ENCODE peak calls at places on chromosomes 3 and 15, in seven cellular contexts. One of them, this sample, is unnamed.

GRCh38 chr3:71103430-71103881 is 480.1 kb downstream of the FOXP1 start:
- DNase-seq in adrenal gland: no peak
- DNase-seq in GM12864: no peak
- DNase-seq in type B pancreatic cell: no peak
- DNase-seq in uterus: peak
- DNase-seq in HCT116: no peak
- DNase-seq in HFF-Myc: peak
- DNase-seq in this sample: peak

GRCh38 chr3:109098245-109098644 is 19.7 kb downstream of the MORC1 start:
- DNase-seq in adrenal gland: no peak
- DNase-seq in GM12864: no peak
- DNase-seq in type B pancreatic cell: no peak
- DNase-seq in uterus: no peak
- DNase-seq in HCT116: peak
- DNase-seq in HFF-Myc: no peak
- DNase-seq in this sample: peak

GRCh38 chr3:32401141-32401540 is 9.5 kb downstream of the CMTM7 start:
- DNase-seq in adrenal gland: no peak
- DNase-seq in GM12864: no peak
- DNase-seq in type B pancreatic cell: no peak
- DNase-seq in uterus: no peak
- DNase-seq in HCT116: no peak
- DNase-seq in HFF-Myc: no peak
- DNase-seq in this sample: no peak

GRCh38 chr15:72338148-72338547 is 18.2 kb upstream of the CELF6 start:
- DNase-seq in adrenal gland: no peak
- DNase-seq in GM12864: no peak
- DNase-seq in type B pancreatic cell: no peak
- DNase-seq in uterus: no peak
- DNase-seq in HCT116: no peak
- DNase-seq in HFF-Myc: no peak
- DNase-seq in this sample: no peak

GRCh38 chr3:59046839-59047238 is 3.0 kb downstream of the CFAP20DC start:
- DNase-seq in adrenal gland: no peak
- DNase-seq in GM12864: no peak
- DNase-seq in type B pancreatic cell: no peak
- DNase-seq in uterus: no peak
- DNase-seq in HCT116: no peak
- DNase-seq in HFF-Myc: no peak
- DNase-seq in this sample: no peak

GRCh38 chr3:10352146-10352911 is 31.4 kb upstream of the SEC13 start:
- DNase-seq in adrenal gland: no peak
- DNase-seq in GM12864: no peak
- DNase-seq in type B pancreatic cell: no peak
- DNase-seq in uterus: no peak
- DNase-seq in HCT116: no peak
- DNase-seq in HFF-Myc: no peak
- DNase-seq in this sample: peak

GRCh38 chr3:128427175-128427857 is 39.4 kb downstream of the DNAJB8 start:
- DNase-seq in adrenal gland: no peak
- DNase-seq in GM12864: no peak
- DNase-seq in type B pancreatic cell: no peak
- DNase-seq in uterus: no peak
- DNase-seq in HCT116: no peak
- DNase-seq in HFF-Myc: no peak
- DNase-seq in this sample: no peak

GRCh38 chr3:44966795-44967278 is 9.1 kb downstream of the ZDHHC3 start:
- DNase-seq in adrenal gland: no peak
- DNase-seq in GM12864: no peak
- DNase-seq in type B pancreatic cell: no peak
- DNase-seq in uterus: no peak
- DNase-seq in HCT116: peak
- DNase-seq in HFF-Myc: no peak
- DNase-seq in this sample: no peak

GRCh38 chr3:46923559-46924350 is 46.2 kb downstream of the PTH1R start:
- DNase-seq in adrenal gland: peak
- DNase-seq in GM12864: no peak
- DNase-seq in type B pancreatic cell: no peak
- DNase-seq in uterus: no peak
- DNase-seq in HCT116: no peak
- DNase-seq in HFF-Myc: no peak
- DNase-seq in this sample: peak

GRCh38 chr15:79028411-79028964 is 62.1 kb downstream of the RASGRF1 start:
- DNase-seq in adrenal gland: peak
- DNase-seq in GM12864: no peak
- DNase-seq in type B pancreatic cell: no peak
- DNase-seq in uterus: no peak
- DNase-seq in HCT116: peak
- DNase-seq in HFF-Myc: no peak
- DNase-seq in this sample: peak

GRCh38 chr3:188170461-188171459 is 16.8 kb downstream of the LPP start:
- DNase-seq in adrenal gland: no peak
- DNase-seq in GM12864: no peak
- DNase-seq in type B pancreatic cell: no peak
- DNase-seq in uterus: no peak
- DNase-seq in HCT116: no peak
- DNase-seq in HFF-Myc: no peak
- DNase-seq in this sample: no peak

GRCh38 chr15:39226169-39226964 is 354.5 kb upstream of the THBS1 start:
- DNase-seq in adrenal gland: no peak
- DNase-seq in GM12864: no peak
- DNase-seq in type B pancreatic cell: no peak
- DNase-seq in uterus: no peak
- DNase-seq in HCT116: no peak
- DNase-seq in HFF-Myc: no peak
- DNase-seq in this sample: no peak

GRCh38 chr3:124761935-124762334 is 31.7 kb downstream of the UMPS start:
- DNase-seq in adrenal gland: no peak
- DNase-seq in GM12864: no peak
- DNase-seq in type B pancreatic cell: no peak
- DNase-seq in uterus: no peak
- DNase-seq in HCT116: no peak
- DNase-seq in HFF-Myc: no peak
- DNase-seq in this sample: no peak

GRCh38 chr15:100690786-100691160 is 88.4 kb downstream of the ASB7 start:
- DNase-seq in adrenal gland: no peak
- DNase-seq in GM12864: no peak
- DNase-seq in type B pancreatic cell: no peak
- DNase-seq in uterus: no peak
- DNase-seq in HCT116: no peak
- DNase-seq in HFF-Myc: no peak
- DNase-seq in this sample: no peak

GRCh38 chr3:37712918-37713819 is 148.5 kb upstream of the CTDSPL start:
- DNase-seq in adrenal gland: peak
- DNase-seq in GM12864: no peak
- DNase-seq in type B pancreatic cell: no peak
- DNase-seq in uterus: peak
- DNase-seq in HCT116: no peak
- DNase-seq in HFF-Myc: no peak
- DNase-seq in this sample: peak

GRCh38 chr3:134353831-134354611 is 20.2 kb downstream of the AMOTL2 start:
- DNase-seq in adrenal gland: no peak
- DNase-seq in GM12864: no peak
- DNase-seq in type B pancreatic cell: no peak
- DNase-seq in uterus: no peak
- DNase-seq in HCT116: no peak
- DNase-seq in HFF-Myc: no peak
- DNase-seq in this sample: no peak

GRCh38 chr3:65996605-65997004 is 42.1 kb downstream of the MAGI1 start:
- DNase-seq in adrenal gland: no peak
- DNase-seq in GM12864: no peak
- DNase-seq in type B pancreatic cell: no peak
- DNase-seq in uterus: no peak
- DNase-seq in HCT116: peak
- DNase-seq in HFF-Myc: no peak
- DNase-seq in this sample: peak

GRCh38 chr15:80695911-80696651 is 971 bp downstream of the ABHD17C start:
- DNase-seq in adrenal gland: peak
- DNase-seq in GM12864: no peak
- DNase-seq in type B pancreatic cell: no peak
- DNase-seq in uterus: peak
- DNase-seq in HCT116: no peak
- DNase-seq in HFF-Myc: no peak
- DNase-seq in this sample: no peak
- TF ChIP-seq CTCF in adrenal gland: peak
- TF ChIP-seq CTCF in GM12864: peak
- TF ChIP-seq CTCF in type B pancreatic cell: peak
- TF ChIP-seq CTCF in uterus: no peak
- TF ChIP-seq CTCF in HCT116: peak
- TF ChIP-seq CTCF in HFF-Myc: peak
- TF ChIP-seq CTCF in this sample: peak

DNA sequence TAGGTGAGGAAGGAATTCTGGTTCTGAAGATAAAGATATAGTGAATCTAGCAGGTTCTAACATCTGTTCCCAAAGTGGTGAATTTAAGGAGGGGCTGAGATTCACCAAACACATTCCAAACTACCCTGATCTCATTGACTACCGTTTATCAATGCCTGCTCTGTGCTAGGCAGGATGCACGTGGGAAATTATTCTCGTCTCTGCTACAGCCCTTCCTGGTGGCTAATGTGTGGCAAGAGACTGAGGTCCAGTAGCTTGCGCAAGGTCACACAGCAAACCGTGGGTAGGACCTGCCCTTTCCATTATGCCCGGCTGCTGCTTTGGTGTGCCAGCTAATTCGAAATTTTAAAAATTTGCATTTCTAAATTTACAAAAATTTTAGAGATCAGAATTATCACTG is 209.5 kb upstream of the TRIM42 start:
- DNase-seq in adrenal gland: no peak
- DNase-seq in GM12864: no peak
- DNase-seq in type B pancreatic cell: no peak
- DNase-seq in uterus: no peak
- DNase-seq in HCT116: no peak
- DNase-seq in HFF-Myc: no peak
- DNase-seq in this sample: no peak
- TF ChIP-seq CTCF in adrenal gland: no peak
- TF ChIP-seq CTCF in GM12864: no peak
- TF ChIP-seq CTCF in type B pancreatic cell: no peak
- TF ChIP-seq CTCF in uterus: no peak
- TF ChIP-seq CTCF in HCT116: no peak
- TF ChIP-seq CTCF in HFF-Myc: no peak
- TF ChIP-seq CTCF in this sample: no peak

GRCh38 chr15:78003539-78004008 is 73.9 kb downstream of the TBC1D2B start:
- DNase-seq in adrenal gland: no peak
- DNase-seq in GM12864: no peak
- DNase-seq in type B pancreatic cell: no peak
- DNase-seq in uterus: no peak
- DNase-seq in HCT116: no peak
- DNase-seq in HFF-Myc: no peak
- DNase-seq in this sample: no peak

GRCh38 chr15:78002996-78003395 is 74.5 kb downstream of the TBC1D2B start:
- DNase-seq in adrenal gland: no peak
- DNase-seq in GM12864: no peak
- DNase-seq in type B pancreatic cell: no peak
- DNase-seq in uterus: no peak
- DNase-seq in HCT116: no peak
- DNase-seq in HFF-Myc: no peak
- DNase-seq in this sample: no peak

GRCh38 chr15:78006567-78007205 is 70.8 kb downstream of the TBC1D2B start:
- DNase-seq in adrenal gland: peak
- DNase-seq in GM12864: no peak
- DNase-seq in type B pancreatic cell: no peak
- DNase-seq in uterus: no peak
- DNase-seq in HCT116: no peak
- DNase-seq in HFF-Myc: no peak
- DNase-seq in this sample: no peak

GRCh38 chr15:78004222-78004727 is 73.2 kb downstream of the TBC1D2B start:
- DNase-seq in adrenal gland: no peak
- DNase-seq in GM12864: no peak
- DNase-seq in type B pancreatic cell: no peak
- DNase-seq in uterus: no peak
- DNase-seq in HCT116: no peak
- DNase-seq in HFF-Myc: no peak
- DNase-seq in this sample: no peak

DNA sequence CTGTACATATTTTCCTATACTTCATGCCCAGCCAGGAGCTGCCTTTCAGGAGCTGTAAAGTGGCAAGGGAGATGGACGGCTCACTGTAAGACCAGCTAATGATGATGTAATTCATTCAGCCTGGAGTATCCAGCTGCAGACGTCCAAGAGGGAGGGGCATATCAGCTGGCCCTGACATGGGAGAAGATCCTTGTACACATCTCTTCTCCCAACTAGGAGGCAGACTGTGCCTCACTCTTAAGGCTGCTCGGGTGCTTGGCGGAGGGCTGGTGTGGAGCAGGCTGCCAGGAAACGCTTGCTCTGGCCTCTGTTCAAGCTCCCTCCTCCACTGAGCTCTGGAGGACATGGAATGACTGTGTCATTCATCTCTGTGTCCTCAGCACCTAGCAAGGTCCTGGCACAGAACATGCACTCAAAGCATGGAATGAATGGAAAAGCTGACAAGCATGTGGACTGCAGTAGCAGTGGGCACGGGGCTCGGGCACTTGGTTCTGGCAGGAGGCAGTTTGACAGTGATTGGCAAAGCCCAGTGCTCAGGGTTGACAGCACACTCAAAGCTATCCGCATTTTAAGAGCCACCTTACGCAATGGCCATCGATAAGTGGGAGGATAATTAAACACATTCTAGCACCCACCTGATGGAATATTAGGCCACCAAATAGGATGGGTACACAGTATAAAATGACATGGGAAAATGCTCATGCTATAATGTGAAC is 72.4 kb downstream of the TBC1D2B start:
- DNase-seq in adrenal gland: peak
- DNase-seq in GM12864: no peak
- DNase-seq in type B pancreatic cell: no peak
- DNase-seq in uterus: peak
- DNase-seq in HCT116: no peak
- DNase-seq in HFF-Myc: peak
- DNase-seq in this sample: peak
- TF ChIP-seq CTCF in adrenal gland: peak
- TF ChIP-seq CTCF in GM12864: no peak
- TF ChIP-seq CTCF in type B pancreatic cell: no peak
- TF ChIP-seq CTCF in uterus: peak
- TF ChIP-seq CTCF in HCT116: no peak
- TF ChIP-seq CTCF in HFF-Myc: peak
- TF ChIP-seq CTCF in this sample: peak

DNA sequence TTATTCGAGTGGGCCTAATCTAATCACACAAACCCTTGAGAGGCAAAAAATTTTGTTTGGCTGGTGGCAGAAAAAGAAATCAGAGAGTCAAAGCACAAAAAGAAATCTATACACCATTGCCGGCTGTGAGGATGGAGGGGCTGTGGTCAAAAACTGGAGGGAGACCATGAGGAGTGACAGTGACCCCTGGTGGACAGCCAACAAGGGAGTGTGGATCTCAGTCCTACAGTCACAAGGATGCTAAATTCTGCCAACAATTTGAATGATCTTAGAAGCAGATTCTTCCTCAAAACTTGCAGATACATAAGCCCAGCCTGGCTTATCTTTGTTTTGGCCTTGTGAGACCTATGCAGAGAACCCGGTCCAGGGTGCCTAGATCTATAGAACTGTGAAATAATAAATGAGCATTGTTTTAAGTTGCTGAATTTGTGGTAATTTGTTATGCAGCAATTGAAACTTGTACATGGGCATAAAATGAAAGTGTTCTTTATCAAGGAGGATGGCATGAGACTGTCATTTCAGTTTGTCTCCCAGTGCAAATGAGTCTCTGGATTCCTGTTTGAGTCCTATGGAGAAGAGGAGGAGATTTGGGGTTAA is 103.0 kb upstream of the ARHGEF26 start:
- DNase-seq in adrenal gland: no peak
- DNase-seq in GM12864: peak
- DNase-seq in type B pancreatic cell: no peak
- DNase-seq in uterus: no peak
- DNase-seq in HCT116: peak
- DNase-seq in HFF-Myc: peak
- DNase-seq in this sample: peak
- TF ChIP-seq CTCF in adrenal gland: peak
- TF ChIP-seq CTCF in GM12864: peak
- TF ChIP-seq CTCF in type B pancreatic cell: peak
- TF ChIP-seq CTCF in uterus: no peak
- TF ChIP-seq CTCF in HCT116: peak
- TF ChIP-seq CTCF in HFF-Myc: peak
- TF ChIP-seq CTCF in this sample: peak